ENCODE peak calls at places on chromosomes 1 and 21, in seven cellular contexts. G is H1, I is NB4, Z is GM12878, U is A549, B is HCT116, V is K562. T is an unnamed sample.

GRCh38 chr1:204869097-204869496 is 1.6 kb upstream of the NFASC start:
- DNase-seq in G (no peak), Z (no peak), V (no peak), U (no peak), I (no peak), B (no peak), T (no peak)

GRCh38 chr1:201877877-201878339 is 10.8 kb upstream of the SHISA4 start:
- DNase-seq in B (peak), Z (no peak), U (peak), V (peak), G (no peak), I (peak), T (peak)

GRCh38 chr1:62687903-62688686 is at the start of gene DOCK7:
- DNase-seq in V (peak), I (peak), Z (no peak), B (peak), U (peak), G (peak), T (peak)

GRCh38 chr1:101757985-101758384 is 238.7 kb downstream of the OLFM3 start:
- DNase-seq in Z (no peak), U (no peak), I (no peak), G (no peak), V (no peak), B (no peak), T (no peak)

GRCh38 chr1:236120725-236121153 is 21.6 kb upstream of the GPR137B start:
- DNase-seq in Z (peak), V (no peak), I (no peak), U (no peak), B (no peak), G (no peak), T (no peak)

GRCh38 chr1:51072040-51072439 is 30.0 kb upstream of the C1orf185 start:
- DNase-seq in B (no peak), G (no peak), Z (no peak), U (no peak), I (no peak), V (peak), T (no peak)

GRCh38 chr1:2046953-2047748 is 3.1 kb upstream of the PRKCZ start:
- DNase-seq in G (no peak), I (no peak), V (no peak), U (no peak), B (no peak), Z (no peak), T (peak)

GRCh38 chr1:9239622-9240401 is 5.2 kb downstream of the H6PD start:
- DNase-seq in I (peak), U (no peak), Z (no peak), G (no peak), B (no peak), V (peak), T (no peak)

GRCh38 chr1:1217621-1218523 is 3.9 kb upstream of the TNFRSF4 start:
- DNase-seq in Z (no peak), I (no peak), B (no peak), V (no peak), G (no peak), U (no peak), T (no peak)

GRCh38 chr1:1629430-1630190 is 2.4 kb upstream of the MMP23B start:
- DNase-seq in Z (no peak), I (no peak), U (no peak), G (no peak), V (no peak), B (no peak), T (peak)

GRCh38 chr1:143652744-143653143 is 319.0 kb downstream of the FAM72C start:
- DNase-seq in V (no peak), G (no peak), I (no peak), B (no peak), Z (no peak), U (no peak), T (no peak)

GRCh38 chr1:202568466-202569196 is 141.6 kb downstream of the SYT2 start:
- DNase-seq in U (no peak), G (no peak), V (no peak), I (no peak), Z (no peak), B (no peak), T (no peak)

GRCh38 chr1:112140743-112141142 is 151.3 kb upstream of the KCND3 start:
- DNase-seq in U (no peak), Z (no peak), V (no peak), B (no peak), G (no peak), I (no peak), T (no peak)

GRCh38 chr1:208351838-208352237 is 107.7 kb upstream of the PLXNA2 start:
- DNase-seq in G (no peak), Z (no peak), B (no peak), V (peak), U (no peak), I (no peak), T (no peak)

GRCh38 chr1:32240140-32240951 is 6.7 kb upstream of the FAM167B start:
- DNase-seq in I (peak), Z (no peak), G (peak), B (peak), V (no peak), U (peak), T (peak)

GRCh38 chr1:177912991-177913390 is 56.9 kb downstream of the SEC16B start:
- DNase-seq in V (no peak), G (no peak), U (no peak), B (no peak), Z (no peak), I (no peak), T (no peak)

GRCh38 chr1:201850053-201850397 is 21.1 kb downstream of the IPO9 start:
- DNase-seq in U (no peak), I (no peak), G (no peak), B (no peak), V (no peak), Z (no peak), T (no peak)

GRCh38 chr1:225711236-225711937 is 58.5 kb upstream of the ENAH start:
- DNase-seq in U (no peak), G (no peak), I (no peak), V (no peak), Z (no peak), B (no peak), T (no peak)

GRCh38 chr1:154391086-154391770 is 13.9 kb upstream of the IL6R start:
- DNase-seq in V (no peak), U (no peak), B (no peak), G (no peak), I (no peak), Z (no peak), T (no peak)

GRCh38 chr1:26044971-26045711 is 777 bp downstream of the SLC30A2 start:
- DNase-seq in G (no peak), U (no peak), I (no peak), B (no peak), V (peak), Z (no peak), T (peak)

GRCh38 chr1:236757640-236758039 is 37.5 kb upstream of the MTR start:
- DNase-seq in G (no peak), U (no peak), B (no peak), Z (no peak), V (no peak), I (no peak), T (no peak)

GRCh38 chr1:3614755-3615742 is 3.7 kb upstream of the MEGF6 start:
- DNase-seq in G (no peak), V (peak), B (no peak), Z (no peak), I (no peak), U (no peak), T (peak)

GRCh38 chr21:35342440-35342839 is 293.3 kb upstream of the RUNX1 start:
- DNase-seq in G (no peak), Z (peak), U (no peak), V (peak), I (peak), B (no peak), T (no peak)

GRCh38 chr1:55062801-55063561 is 23.6 kb downstream of the PCSK9 start:
- DNase-seq in V (no peak), I (no peak), G (no peak), B (no peak), Z (no peak), U (no peak), T (no peak)

GRCh38 chr1:55065649-55066048 is 26.3 kb downstream of the PCSK9 start:
- DNase-seq in B (no peak), V (no peak), Z (no peak), U (no peak), G (no peak), I (no peak), T (no peak)

GRCh38 chr1:55063562-55063942 is 24.2 kb downstream of the PCSK9 start:
- DNase-seq in U (no peak), G (no peak), V (no peak), I (no peak), B (no peak), Z (no peak), T (no peak)

GRCh38 chr1:55064071-55064581 is 24.8 kb downstream of the PCSK9 start:
- DNase-seq in I (no peak), U (no peak), B (no peak), G (no peak), Z (no peak), V (no peak), T (no peak)

GRCh38 chr1:55064861-55065263 is 25.5 kb downstream of the PCSK9 start:
- DNase-seq in B (no peak), I (no peak), Z (no peak), U (peak), V (no peak), G (no peak), T (no peak)
- TF ChIP-seq MAX in B (no peak), I (no peak), Z (no peak), U (no peak), V (no peak), G (no peak), T (no peak)

DNA sequence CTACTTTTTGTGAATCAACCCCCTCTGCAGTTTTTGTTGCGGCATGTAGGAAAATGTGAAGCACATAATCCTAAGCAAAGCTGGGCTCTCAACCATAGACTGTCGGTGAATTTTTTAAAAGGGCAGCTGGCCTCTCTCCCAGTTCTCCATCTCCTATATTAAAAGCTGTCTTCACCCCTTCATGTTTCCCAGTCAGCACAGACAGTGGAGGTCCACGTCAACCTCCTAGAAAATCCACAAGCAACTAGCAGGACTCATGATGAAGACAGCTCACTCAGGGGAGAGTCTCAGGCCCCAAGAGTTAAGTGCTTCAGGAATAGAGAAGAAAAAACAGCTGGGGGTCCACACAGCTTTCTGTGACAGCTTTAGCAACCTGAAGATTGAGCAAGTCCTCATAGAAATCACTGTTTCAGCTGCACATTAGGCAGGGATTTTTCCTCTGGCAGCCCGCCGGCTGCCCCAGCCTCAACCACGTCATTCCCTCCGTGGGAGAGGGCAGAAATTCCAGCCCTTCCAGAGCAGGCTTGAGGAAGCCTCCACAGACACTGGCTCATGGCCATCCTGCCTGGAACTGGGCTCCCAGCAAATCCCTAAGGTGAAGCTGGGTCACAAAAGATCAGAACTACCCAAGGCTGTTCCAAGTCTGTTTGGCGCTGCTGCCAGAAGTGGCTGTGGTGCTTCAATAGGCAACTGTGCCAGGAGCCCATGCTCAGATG is 15.3 kb downstream of the GPR161 start:
- DNase-seq in Z (no peak), U (no peak), V (no peak), I (no peak), B (no peak), G (no peak), T (no peak)
- TF ChIP-seq MAX in Z (no peak), U (no peak), V (no peak), I (no peak), B (no peak), G (no peak), T (no peak)

GRCh38 chr1:90143522-90144050 is 148.7 kb downstream of the ZNF326 start:
- DNase-seq in I (no peak), B (no peak), G (no peak), U (no peak), Z (no peak), V (no peak), T (no peak)

GRCh38 chr1:90144820-90145219 is 149.9 kb downstream of the ZNF326 start:
- DNase-seq in U (no peak), Z (no peak), G (no peak), I (no peak), V (no peak), B (no peak), T (no peak)

GRCh38 chr1:90135306-90135705 is 140.4 kb downstream of the ZNF326 start:
- DNase-seq in G (no peak), B (no peak), U (no peak), V (no peak), I (no peak), Z (no peak), T (no peak)

GRCh38 chr1:90142697-90143096 is 147.8 kb downstream of the ZNF326 start:
- DNase-seq in G (no peak), U (no peak), B (no peak), I (no peak), Z (no peak), V (no peak), T (no peak)

DNA sequence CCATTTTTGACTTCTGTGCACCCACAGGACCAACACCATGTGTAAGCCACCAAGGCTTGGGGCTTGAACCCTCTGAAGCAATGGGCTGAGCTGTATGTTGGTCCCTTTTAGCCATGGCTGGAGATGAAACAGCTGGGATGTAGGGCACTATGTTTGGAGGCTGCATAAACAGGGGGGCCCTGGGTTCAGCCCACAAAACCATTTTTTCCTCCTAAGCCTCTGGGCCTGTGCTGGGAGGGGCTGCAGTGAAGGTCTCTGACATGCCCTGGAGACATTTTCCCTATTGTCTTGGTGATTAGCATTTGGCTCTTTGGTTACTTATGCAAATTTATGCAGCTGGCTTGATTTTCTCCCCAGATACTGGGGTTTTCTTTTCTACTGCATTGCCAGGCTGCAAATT is 144.9 kb downstream of the ZNF326 start:
- DNase-seq in V (no peak), B (no peak), I (no peak), Z (no peak), G (no peak), U (no peak), T (no peak)
- TF ChIP-seq MAX in V (no peak), B (no peak), I (no peak), Z (no peak), G (no peak), U (no peak), T (no peak)

GRCh38 chr1:170660281-170660713 is 3.6 kb upstream of the PRRX1 start:
- DNase-seq in Z (no peak), I (no peak), V (no peak), G (no peak), B (no peak), U (no peak), T (peak)
- TF ChIP-seq MAX in Z (no peak), I (no peak), V (no peak), G (no peak), B (no peak), U (no peak), T (no peak)

GRCh38 chr1:184822267-184822666 is 67.6 kb upstream of the EDEM3 start:
- DNase-seq in G (no peak), B (no peak), V (no peak), I (no peak), Z (no peak), U (no peak), T (no peak)

GRCh38 chr1:184824716-184825323 is 70.2 kb upstream of the EDEM3 start:
- DNase-seq in U (no peak), I (no peak), B (no peak), V (no peak), G (no peak), Z (no peak), T (no peak)

GRCh38 chr1:184821658-184822057 is 67.0 kb upstream of the EDEM3 start:
- DNase-seq in Z (no peak), U (no peak), B (no peak), V (no peak), I (no peak), G (no peak), T (no peak)

GRCh38 chr1:184820956-184821355 is 66.3 kb upstream of the EDEM3 start:
- DNase-seq in B (no peak), V (no peak), I (no peak), Z (no peak), U (no peak), G (no peak), T (no peak)

DNA sequence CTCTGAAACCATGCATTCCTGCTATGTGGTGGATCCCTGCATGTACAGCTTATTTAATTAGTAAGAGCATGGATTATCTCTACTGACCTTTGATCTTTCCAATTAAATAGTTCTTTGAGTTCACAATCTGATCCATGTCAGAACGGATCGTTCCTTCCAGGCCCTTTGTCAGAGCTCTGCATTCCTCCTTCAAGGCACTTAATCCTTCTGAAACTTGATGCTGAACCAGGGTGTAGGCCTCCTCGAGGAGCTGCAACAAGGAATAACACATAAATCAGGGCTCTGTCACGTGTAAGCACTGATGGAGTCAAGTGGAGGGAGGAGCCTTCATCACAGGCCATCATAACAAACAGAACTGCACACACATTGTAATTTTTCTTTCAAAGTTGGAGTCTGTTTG is 68.4 kb upstream of the EDEM3 start:
- DNase-seq in B (no peak), Z (no peak), G (no peak), U (no peak), I (no peak), V (no peak), T (no peak)
- TF ChIP-seq MAX in B (no peak), Z (no peak), G (no peak), U (no peak), I (no peak), V (no peak), T (no peak)

DNA sequence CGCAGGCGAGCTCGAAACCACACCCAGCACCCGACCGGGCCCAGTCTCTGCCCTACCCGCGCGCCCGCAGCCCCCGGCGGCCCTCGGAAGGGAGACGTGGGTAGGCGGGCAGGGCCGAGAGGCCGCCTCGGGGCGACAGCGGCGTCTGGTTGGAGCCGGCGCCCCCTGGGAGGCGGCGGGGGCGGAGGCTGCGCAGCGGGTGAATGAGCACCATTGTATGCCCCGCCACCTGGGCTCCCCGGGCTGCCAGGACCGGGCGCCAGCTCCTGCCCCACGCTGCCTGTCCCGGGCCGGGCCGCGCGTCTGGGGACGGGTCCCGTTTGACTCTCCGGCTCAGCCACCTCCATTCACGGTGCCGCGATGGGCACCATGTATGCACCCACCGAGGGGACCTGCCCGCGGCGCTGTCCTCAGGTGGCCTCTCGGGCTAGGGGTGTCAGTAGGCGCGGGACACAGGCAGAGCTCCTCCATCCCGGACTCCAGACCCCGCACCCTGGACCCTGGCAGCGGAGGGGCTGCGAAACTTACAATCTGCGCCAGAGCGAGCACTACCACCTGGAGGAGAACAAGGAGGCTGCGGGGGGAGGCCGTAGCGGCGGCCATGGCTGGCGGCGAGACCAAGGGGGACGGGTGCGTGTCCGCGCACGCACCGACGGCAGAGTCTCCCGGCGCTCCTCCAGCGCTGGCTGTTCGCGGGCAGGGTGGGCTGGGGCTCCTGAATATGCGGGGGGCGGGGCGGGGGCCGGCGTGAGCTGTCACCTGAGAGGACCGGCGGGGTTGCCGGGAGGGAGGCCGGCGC is at the start of gene COL9A2:
- DNase-seq in U (no peak), B (no peak), Z (no peak), I (peak), G (no peak), V (no peak), T (peak)
- TF ChIP-seq MAX in U (no peak), B (no peak), Z (peak), I (no peak), G (no peak), V (no peak), T (no peak)

DNA sequence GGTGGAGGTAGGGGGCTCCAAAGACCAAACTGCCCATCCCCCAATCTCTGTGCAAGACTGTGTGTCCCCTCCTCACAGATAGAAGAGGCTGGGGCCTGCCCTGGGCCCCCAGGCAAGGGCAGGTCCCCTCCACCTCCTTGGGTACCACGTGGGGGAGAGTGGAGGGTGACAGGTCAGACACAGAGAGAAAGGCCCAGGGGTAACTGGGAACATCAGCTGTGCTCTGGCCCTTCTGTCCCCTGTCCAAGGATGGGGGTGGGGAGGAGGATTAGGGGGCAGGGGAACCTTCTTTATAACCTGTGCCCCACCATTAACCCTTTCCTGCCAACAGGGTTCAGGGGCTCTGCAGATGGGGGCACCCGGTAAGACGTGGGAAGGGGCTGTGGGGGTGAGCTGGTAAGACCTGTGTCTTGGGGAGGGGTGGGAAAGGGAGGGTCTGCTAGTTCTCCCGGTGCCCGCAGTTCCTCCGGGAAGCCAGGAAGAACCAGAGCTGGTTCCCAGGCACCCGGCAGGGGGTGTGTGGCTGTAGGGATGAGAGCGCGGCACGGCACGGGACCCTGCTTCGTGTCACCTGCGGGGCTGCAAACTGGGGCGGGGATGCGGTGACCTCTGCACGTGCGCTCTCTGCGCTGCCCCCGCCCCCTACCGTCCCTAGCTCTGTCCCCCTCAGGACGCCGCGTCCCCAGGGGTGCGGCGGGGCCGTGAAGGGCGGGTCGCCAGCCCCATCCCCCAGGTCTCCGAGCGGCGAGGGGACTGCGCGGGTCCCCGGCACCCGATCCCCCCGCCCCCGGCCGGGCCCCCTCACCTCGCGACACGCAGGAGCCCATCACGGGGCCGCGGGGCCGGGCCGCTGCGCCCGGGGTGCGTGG is 601 bp downstream of the FAM131C start:
- DNase-seq in V (no peak), G (no peak), Z (no peak), B (no peak), U (no peak), I (no peak), T (peak)
- TF ChIP-seq MAX in V (no peak), G (peak), Z (no peak), B (no peak), U (peak), I (no peak), T (peak)

GRCh38 chr1:240000634-240001033 is 91.0 kb upstream of the FMN2 start:
- DNase-seq in B (no peak), U (no peak), V (no peak), G (no peak), Z (no peak), I (no peak), T (no peak)
- TF ChIP-seq MAX in B (no peak), U (no peak), V (no peak), G (no peak), Z (no peak), I (no peak), T (no peak)

T was measured in WTC11.